ENCODE peak calls at places on chromosomes 11 and 22, in nine cellular contexts. S is adrenal gland, C is breast epithelium, H is uterus, Q is body of pancreas, V is IMR-90, R is tibial nerve, I is Peyer's patch, P is right lobe of liver. T is an unnamed sample.
A peak's percentile ranks its signal among the peaks of the same experiment; 100 is the strongest.

GRCh38 chr22:38153821-38154562 is 27.6 kb downstream of the PLA2G6 start:
- DNase-seq in H (no peak), V (no peak), I (peak; percentile 62), P (no peak), Q (peak; percentile 73), C (no peak), R (no peak), S (no peak), T (no peak)

GRCh38 chr11:7020183-7020917 is at the start of the genes NLRP14 and ZNF214:
- DNase-seq in C (peak; percentile 92), V (peak; percentile 89), R (peak; percentile 95), I (peak; percentile 94), P (peak; percentile 93), S (peak; percentile 97), Q (peak; percentile 97), H (peak; percentile 96), T (peak; percentile 97)

GRCh38 chr22:21092797-21093554 is 47.2 kb downstream of the LRRC74B start:
- DNase-seq in I (no peak), Q (no peak), P (no peak), R (no peak), S (no peak), V (no peak), C (no peak), H (no peak), T (no peak)

GRCh38 chr11:103491777-103492176 is 382.6 kb downstream of the DYNC2H1 start:
- DNase-seq in V (no peak), I (no peak), S (no peak), H (no peak), Q (no peak), P (no peak), C (no peak), R (no peak), T (no peak)

GRCh38 chr11:93652679-93653078 is 8.8 kb upstream of the CEP295 start:
- DNase-seq in Q (no peak), V (no peak), P (no peak), S (no peak), H (no peak), I (no peak), R (no peak), C (no peak), T (no peak)

GRCh38 chr22:22871536-22872278 is 15.9 kb upstream of the IGLL5 start:
- DNase-seq in Q (no peak), P (no peak), S (no peak), C (no peak), H (no peak), I (no peak), V (no peak), R (no peak), T (peak; percentile 59)

GRCh38 chr11:9803685-9804413 is 140.0 kb downstream of the SWAP70 start:
- DNase-seq in C (no peak), S (no peak), V (peak; percentile 66), R (no peak), P (no peak), Q (no peak), H (no peak), I (no peak), T (no peak)

GRCh38 chr11:128595221-128595620 is 7.9 kb upstream of the ETS1 start:
- DNase-seq in V (peak; percentile 39), S (no peak), C (no peak), P (no peak), H (no peak), R (no peak), Q (no peak), I (no peak), T (no peak)

GRCh38 chr22:28442264-28442950 is 237.2 kb downstream of the TTC28 start:
- DNase-seq in S (peak; percentile 77), I (peak; percentile 85), Q (peak; percentile 89), C (peak; percentile 59), H (peak; percentile 69), R (peak; percentile 36), P (peak; percentile 86), V (peak; percentile 69), T (peak; percentile 42)

GRCh38 chr11:47518212-47518959 is 34.5 kb downstream of the CELF1 start:
- DNase-seq in I (no peak), C (no peak), V (no peak), S (no peak), Q (no peak), R (no peak), P (no peak), H (no peak), T (no peak)

GRCh38 chr11:110147965-110148709 is 54.9 kb downstream of the ZC3H12C start:
- DNase-seq in R (no peak), S (no peak), V (peak; percentile 92), C (no peak), I (no peak), Q (no peak), H (no peak), P (no peak), T (no peak)

GRCh38 chr11:6468712-6469495 is 4.8 kb downstream of the TRIM3 start:
- DNase-seq in Q (peak; percentile 84), V (peak; percentile 87), S (peak; percentile 90), H (peak; percentile 91), P (peak; percentile 80), I (peak; percentile 89), R (peak; percentile 90), C (peak; percentile 76), T (peak; percentile 86)

GRCh38 chr22:17997456-17997855 is 26.9 kb downstream of the MICAL3 start:
- DNase-seq in C (peak; percentile 10), S (no peak), Q (no peak), R (no peak), V (no peak), P (no peak), H (no peak), I (no peak), T (no peak)

GRCh38 chr11:16226245-16226644 is 130.1 kb downstream of the SOX6 start:
- DNase-seq in Q (peak; percentile 90), R (no peak), P (peak; percentile 85), I (peak; percentile 92), H (peak; percentile 18), S (peak; percentile 52), V (peak; percentile 67), C (peak; percentile 57), T (peak; percentile 68)

GRCh38 chr11:72840780-72841179 is 26.6 kb downstream of the ATG16L2 start:
- DNase-seq in Q (no peak), S (no peak), H (peak; percentile 30), C (no peak), V (peak; percentile 95), R (no peak), P (no peak), I (no peak), T (no peak)
- TF ChIP-seq CTCF in Q (no peak), S (no peak), H (no peak), C (no peak), V (no peak), R (no peak), P (no peak), I (no peak), T (no peak)

GRCh38 chr22:41936894-41937169 is 10.1 kb downstream of the CENPM start:
- DNase-seq in P (no peak), H (no peak), I (no peak), R (no peak), Q (no peak), V (no peak), C (no peak), S (no peak), T (no peak)

GRCh38 chr22:41939981-41940852 is 6.7 kb downstream of the CENPM start:
- DNase-seq in R (no peak), H (no peak), P (no peak), S (no peak), I (peak; percentile 99), C (peak; percentile 67), Q (no peak), V (no peak), T (peak; percentile 90)

GRCh38 chr22:41946360-41947180 is at the start of gene CENPM:
- DNase-seq in Q (peak; percentile 94), V (peak; percentile 91), H (peak; percentile 87), S (peak; percentile 95), P (peak; percentile 90), C (peak; percentile 95), R (peak; percentile 86), I (peak; percentile 95), T (peak; percentile 92)

GRCh38 chr22:41943661-41944209 is 3.2 kb downstream of the CENPM start:
- DNase-seq in P (no peak), S (no peak), V (peak; percentile 39), I (no peak), H (no peak), R (no peak), C (no peak), Q (no peak), T (no peak)

GRCh38 chr22:41940853-41941765 is 5.8 kb downstream of the CENPM start:
- DNase-seq in R (peak; percentile 92), Q (peak; percentile 90), S (peak; percentile 93), V (peak; percentile 91), C (peak; percentile 85), I (peak; percentile 96), H (peak; percentile 85), P (peak; percentile 79), T (peak; percentile 97)
- H3K4me3 ChIP-seq in R (no peak overlapping the region), Q (no peak overlapping the region), S (no peak overlapping the region), V (no peak overlapping the region), C (no peak overlapping the region), I (no peak overlapping the region), H (no peak overlapping the region), P (no peak overlapping the region), T (no peak overlapping the region)

DNA sequence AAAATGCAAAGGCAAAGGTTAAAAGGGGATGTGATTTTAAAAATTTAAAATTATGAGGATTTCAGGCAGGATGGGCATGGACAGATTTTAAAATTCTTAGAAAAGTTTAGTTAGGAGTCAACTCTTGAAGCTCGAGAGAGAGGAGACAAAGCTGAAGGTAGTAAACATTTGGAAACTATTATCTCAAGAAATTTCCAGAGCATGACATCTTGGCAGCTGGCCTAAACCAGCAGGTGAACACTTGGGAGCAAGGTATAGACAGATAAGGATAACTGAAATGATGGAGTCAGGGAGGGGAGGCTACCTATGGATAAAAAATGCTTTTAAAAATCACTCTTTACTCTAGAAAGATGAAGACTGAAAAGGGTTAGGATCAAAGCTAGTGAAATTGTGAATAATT is 13.7 kb downstream of the POU2AF3 start:
- DNase-seq in Q (no peak), S (no peak), I (no peak), R (no peak), H (no peak), P (no peak), V (no peak), C (no peak), T (no peak)
- TF ChIP-seq POLR2A in Q (no peak), S (no peak), I (no peak), R (no peak), H (no peak), P (no peak), V (no peak), C (no peak), T (no peak)

GRCh38 chr22:36351921-36352774 is 35.6 kb downstream of the MYH9 start:
- DNase-seq in R (no peak), Q (no peak), P (peak; percentile 72), S (no peak), C (peak; percentile 77), H (no peak), I (no peak), V (no peak), T (no peak)

GRCh38 chr22:36349726-36350125 is 38.0 kb downstream of the MYH9 start:
- DNase-seq in P (no peak), S (no peak), V (no peak), I (no peak), C (no peak), H (no peak), R (no peak), Q (no peak), T (no peak)

GRCh38 chr22:36350751-36351594 is 36.8 kb downstream of the MYH9 start:
- DNase-seq in I (no peak), C (no peak), P (peak; percentile 62), R (no peak), Q (peak; percentile 68), V (peak; percentile 75), H (no peak), S (peak; percentile 58), T (no peak)

GRCh38 chr22:36347094-36347493 is 40.7 kb downstream of the MYH9 start:
- DNase-seq in R (no peak), P (no peak), V (no peak), H (no peak), S (no peak), Q (no peak), I (no peak), C (no peak), T (no peak)

GRCh38 chr22:36348760-36349159 is 39.0 kb downstream of the MYH9 start:
- DNase-seq in R (no peak), C (no peak), V (no peak), Q (no peak), I (no peak), P (no peak), S (no peak), H (no peak), T (no peak)
- TF ChIP-seq CTCF in R (no peak), C (no peak), V (no peak), Q (no peak), I (no peak), P (no peak), S (no peak), H (no peak), T (no peak)